ENCODE peak calls at places on chromosomes 7 and 10, in four cellular contexts. Z is CD8-positive, alpha-beta T cell; S is retinal pigment epithelial cell; C is GM23338. D is an unnamed sample.

GRCh38 chr7:131633342-131633843 is 77.0 kb upstream of the PODXL start:
- DNase-seq in Z (no peak), S (no peak), C (no peak), D (no peak)

GRCh38 chr10:1380075-1380793 is 324.0 kb downstream of the WDR37 start:
- DNase-seq in Z (no peak), S (no peak), C (no peak), D (no peak)

GRCh38 chr7:141501451-141501850 is 49.8 kb upstream of the AGK start:
- DNase-seq in Z (no peak), S (no peak), C (no peak), D (no peak)

GRCh38 chr7:80682744-80683143 is 44.3 kb downstream of the CD36 start:
- DNase-seq in Z (no peak), S (no peak), C (no peak), D (no peak)

GRCh38 chr7:106471686-106472440 is 187.1 kb upstream of the NAMPT start:
- DNase-seq in Z (no peak), S (no peak), C (no peak), D (no peak)

GRCh38 chr10:109780997-109781396 is 142.3 kb downstream of the XPNPEP1 start:
- DNase-seq in Z (no peak), S (no peak), C (peak), D (no peak)

GRCh38 chr7:70006411-70006920 is 408.2 kb downstream of the AUTS2 start:
- DNase-seq in Z (no peak), S (no peak), C (no peak), D (no peak)

GRCh38 chr7:3760696-3761095 is 459.6 kb downstream of the SDK1 start:
- DNase-seq in Z (no peak), S (peak), C (no peak), D (no peak)

GRCh38 chr10:70693619-70694286 is 21.4 kb downstream of the ADAMTS14 start:
- DNase-seq in Z (no peak), S (no peak), C (no peak), D (peak)

GRCh38 chr10:45181483-45181882 is 133.9 kb downstream of the OR13A1 start:
- DNase-seq in Z (no peak), S (no peak), C (no peak), D (no peak)

GRCh38 chr7:100655908-100656674 is at the start of gene ACTL6B:
- DNase-seq in Z (no peak), S (no peak), C (peak), D (no peak)

GRCh38 chr7:117077658-117078057 is 124.4 kb downstream of the ST7 start:
- DNase-seq in Z (no peak), S (no peak), C (no peak), D (no peak)

GRCh38 chr7:118079369-118079768 is 104.6 kb upstream of the LSM8 start:
- DNase-seq in Z (no peak), S (no peak), C (no peak), D (no peak)
- TF ChIP-seq CTCF in Z (no peak), S (no peak), C (no peak), D (no peak)

DNA sequence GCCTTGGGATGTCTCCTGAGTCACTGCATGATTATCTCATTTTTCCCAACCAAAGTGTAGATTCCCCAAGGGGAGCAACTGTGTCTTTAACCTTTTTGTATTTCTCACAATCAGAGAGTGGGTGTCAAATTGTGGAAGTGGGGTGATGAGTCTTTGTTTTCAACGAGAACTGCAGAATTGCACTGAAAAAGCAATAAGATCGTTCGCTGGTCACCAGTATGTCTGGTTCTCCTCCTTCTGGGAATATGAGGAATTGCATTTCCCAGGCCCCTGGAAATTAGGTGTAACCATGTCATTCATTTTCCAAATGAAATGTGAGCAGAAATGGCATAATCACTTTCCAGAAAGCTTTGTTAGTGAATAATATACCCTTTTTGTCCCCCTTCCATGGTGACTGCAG is 326.9 kb downstream of the GPAM start:
- DNase-seq in Z (no peak), S (no peak), C (peak), D (no peak)
- TF ChIP-seq CTCF in Z (no peak), S (peak), C (peak), D (peak)

GRCh38 chr10:57579926-57580325 is 687.8 kb downstream of the IPMK start:
- DNase-seq in Z (no peak), S (no peak), C (peak), D (no peak)
- TF ChIP-seq CTCF in Z (no peak), S (peak), C (peak), D (peak)

DNA sequence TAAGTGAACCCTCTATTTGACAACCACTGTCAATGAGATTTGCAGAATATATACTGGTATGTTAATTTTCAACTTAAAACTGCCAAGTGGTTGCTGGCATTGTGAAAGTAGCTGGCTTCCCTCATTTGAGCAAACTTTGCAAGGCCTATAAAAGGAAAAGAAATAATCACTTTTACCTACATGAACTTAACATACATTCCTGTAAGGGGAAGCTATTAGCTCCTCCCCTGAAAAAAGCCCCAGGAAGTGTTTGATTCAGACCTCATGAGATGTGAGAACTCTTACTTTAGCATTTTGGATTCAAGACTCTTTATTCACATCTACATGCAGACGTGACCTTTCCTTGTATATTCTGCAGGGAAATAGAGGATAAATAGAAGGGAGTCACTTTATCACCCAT is 175.6 kb downstream of the OTUD1 start:
- DNase-seq in Z (no peak), S (no peak), C (no peak), D (no peak)
- TF ChIP-seq CTCF in Z (no peak), S (no peak), C (no peak), D (no peak)

DNA sequence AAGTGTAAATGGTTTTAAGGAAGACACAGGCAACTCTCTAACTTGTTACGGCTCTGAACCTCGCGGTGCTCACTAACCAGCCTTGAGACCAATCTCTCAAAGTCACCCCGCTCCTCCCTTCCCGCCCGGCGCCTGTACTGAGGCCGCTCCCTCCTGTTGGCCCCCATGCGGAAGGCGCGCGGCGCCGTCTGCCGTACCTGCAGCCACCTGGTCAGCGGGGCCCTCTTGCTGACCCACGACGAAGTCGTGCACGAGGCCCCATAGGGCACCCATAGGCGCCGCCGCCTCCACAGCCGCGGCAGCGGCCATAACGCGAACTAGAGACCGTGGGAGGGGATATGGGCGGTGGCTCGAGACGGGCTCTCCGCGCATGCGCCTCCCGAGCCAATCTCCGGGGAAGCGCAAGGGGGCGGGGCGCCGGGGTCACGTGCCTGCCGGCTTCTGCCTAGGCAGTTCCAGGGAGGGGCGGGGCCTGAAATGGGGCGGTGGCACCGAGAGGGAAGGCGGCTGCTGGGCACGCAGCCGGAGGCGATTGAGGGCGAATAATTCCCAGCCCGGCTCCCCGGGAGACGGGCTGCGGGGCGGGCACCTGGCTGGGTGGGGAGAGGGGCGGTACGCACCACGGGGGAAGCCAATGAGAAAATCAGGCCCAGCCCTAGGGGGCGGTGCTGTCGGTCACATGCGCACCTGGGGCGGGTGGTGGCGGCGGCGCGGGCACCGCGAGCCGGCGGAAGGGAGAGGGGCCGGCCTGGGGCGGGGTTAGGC is at the start of gene MMS19:
- DNase-seq in Z (peak), S (peak), C (peak), D (peak)
- TF ChIP-seq CTCF in Z (no peak), S (no peak), C (no peak), D (no peak)

DNA sequence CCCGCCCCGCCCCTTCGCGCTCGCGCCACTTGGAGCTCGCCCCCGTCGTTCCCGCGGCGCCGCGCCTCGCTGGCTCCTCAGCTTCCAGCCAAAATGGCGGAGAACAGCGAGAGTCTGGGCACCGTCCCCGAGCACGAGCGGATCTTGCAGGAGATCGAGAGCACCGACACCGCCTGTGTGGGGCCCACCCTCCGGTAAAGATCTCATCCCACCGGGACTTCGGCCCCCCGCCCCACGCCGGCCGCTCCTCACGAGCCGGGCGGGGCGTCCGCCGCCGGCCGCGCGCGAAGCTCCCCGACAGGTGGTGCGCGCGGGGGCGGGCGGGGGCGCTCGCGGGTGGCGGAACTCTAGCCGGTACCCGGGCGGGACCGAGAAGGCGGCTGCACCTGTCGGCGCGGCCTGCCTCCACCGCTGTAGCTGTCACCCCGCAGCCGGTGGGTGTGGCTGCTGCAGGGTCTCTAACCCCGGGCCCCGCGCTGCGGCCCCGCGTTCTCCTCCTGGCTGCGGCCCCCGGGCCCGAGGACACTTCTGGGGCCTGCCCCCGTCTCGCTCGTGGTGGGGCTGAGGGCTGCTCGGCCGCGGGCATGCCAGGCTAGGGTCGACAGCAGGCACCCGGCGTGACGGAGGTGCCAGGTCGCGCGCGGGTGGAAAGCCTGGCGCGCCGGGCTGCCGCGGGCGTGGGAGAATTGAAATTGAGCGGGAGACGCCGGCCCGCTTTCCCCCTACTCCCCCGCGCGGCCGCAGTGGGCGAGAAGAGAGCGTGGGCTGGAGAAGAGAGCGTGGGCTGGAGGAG is at the start of gene EXOC6:
- DNase-seq in Z (peak), S (no peak), C (peak), D (peak)
- TF ChIP-seq CTCF in Z (no peak), S (no peak), C (no peak), D (peak)

GRCh38 chr10:89701238-89702120 is at the start of gene KIF20B:
- DNase-seq in Z (peak), S (peak), C (peak), D (peak)
- TF ChIP-seq CTCF in Z (peak), S (peak), C (no peak), D (peak)

GRCh38 chr10:15368456-15368855 is 2.6 kb downstream of the FAM171A1 start:
- DNase-seq in Z (no peak), S (no peak), C (no peak), D (no peak)

GRCh38 chr10:15373199-15373598 is 2.1 kb upstream of the FAM171A1 start:
- DNase-seq in Z (no peak), S (no peak), C (no peak), D (no peak)

GRCh38 chr10:15369642-15370211 is 1.4 kb downstream of the FAM171A1 start:
- DNase-seq in Z (no peak), S (no peak), C (peak), D (no peak)

GRCh38 chr10:15370212-15370740 is 813 bp downstream of the FAM171A1 start:
- DNase-seq in Z (no peak), S (no peak), C (peak), D (no peak)

GRCh38 chr10:15370741-15371701 is at the start of gene FAM171A1:
- DNase-seq in Z (peak), S (no peak), C (peak), D (no peak)
- TF ChIP-seq CTCF in Z (no peak), S (no peak), C (no peak), D (no peak)